ENCODE peak calls at places on chromosomes 6 and 20, in six cellular contexts. Q is activated T-cell treated with anti-CD3 and anti-CD28 coated beads for 1 hour; V is tibial nerve; J is RWPE1; S is stimulated activated CD4-positive, alpha-beta T cell treated with anti-CD3 and anti-CD28 coated beads, Interleukin-2, amount 100 ng/mL, for 24 hours; X is nephron progenitor cell. H is an unnamed sample.

GRCh38 chr6:89840538-89840937 is 10.9 kb downstream of the CASP8AP2 start:
- DNase-seq in J (no peak), X (no peak), Q (no peak), S (no peak), V (no peak), H (no peak)

GRCh38 chr6:706161-706560 is 13.2 kb upstream of the EXOC2 start:
- DNase-seq in J (no peak), S (no peak), X (no peak), Q (no peak), V (no peak), H (no peak)

GRCh38 chr6:48610846-48611245 is 499.8 kb upstream of the PTCHD4 start:
- DNase-seq in Q (no peak), X (no peak), V (no peak), J (no peak), S (no peak), H (no peak)

GRCh38 chr6:21064716-21065340 is 528.7 kb upstream of the SOX4 start:
- DNase-seq in Q (no peak), V (no peak), X (no peak), J (no peak), S (no peak), H (no peak)

GRCh38 chr6:104625536-104625935 is 234.2 kb downstream of the HACE1 start:
- DNase-seq in V (no peak), S (no peak), X (no peak), Q (no peak), J (peak; percentile 87), H (peak; percentile 75)

GRCh38 chr20:11274137-11274536 is 600.3 kb upstream of the JAG1 start:
- DNase-seq in Q (no peak), X (peak; percentile 36), J (peak; percentile 73), V (no peak), S (no peak), H (peak; percentile 79)

GRCh38 chr6:47187883-47188587 is 121.7 kb downstream of the TNFRSF21 start:
- DNase-seq in S (no peak), X (no peak), Q (no peak), J (no peak), V (no peak), H (no peak)

GRCh38 chr6:110034637-110035096 is 56.6 kb downstream of the GPR6 start:
- DNase-seq in V (no peak), S (no peak), Q (no peak), X (no peak), J (no peak), H (no peak)

GRCh38 chr20:62408055-62408454 is 970 bp upstream of the CABLES2 start:
- DNase-seq in J (no peak), Q (no peak), S (no peak), X (no peak), V (no peak), H (no peak)

GRCh38 chr6:12875061-12875460 is 158.5 kb downstream of the PHACTR1 start:
- DNase-seq in V (no peak), X (no peak), S (no peak), Q (no peak), J (no peak), H (no peak)

GRCh38 chr6:169141706-169142705 is 111.6 kb downstream of the THBS2 start:
- DNase-seq in V (no peak), Q (no peak), S (no peak), X (no peak), J (no peak), H (no peak)

GRCh38 chr6:166483556-166484250 is 101.0 kb upstream of the MPC1 start:
- DNase-seq in X (no peak), S (no peak), Q (no peak), V (no peak), J (no peak), H (no peak)

GRCh38 chr6:80021591-80021990 is 17.1 kb downstream of the TTK start:
- DNase-seq in V (no peak), X (no peak), J (no peak), Q (no peak), S (no peak), H (no peak)

GRCh38 chr20:46087161-46087560 is 2.6 kb downstream of the NCOA5 start:
- DNase-seq in Q (no peak), S (no peak), X (no peak), V (no peak), J (no peak), H (no peak)

H was measured in endodermal cell.